ENCODE peak calls at places on chromosomes 13 and 19, in nine cellular contexts. One of them, this sample, is unnamed. For H3K4me1, the result is how much of the 10 kb centered on the place peaks cover.

GRCh38 chr19:48346161-48346560 is 17.6 kb downstream of the TMEM143 start:
- DNase-seq in breast epithelium: no peak
- DNase-seq in ovary: no peak
- DNase-seq in heart left ventricle: no peak
- DNase-seq in A549: no peak
- DNase-seq in tibial nerve: no peak
- DNase-seq in spleen: no peak
- DNase-seq in adrenal gland: no peak
- DNase-seq in body of pancreas: no peak
- DNase-seq in this sample: no peak

GRCh38 chr13:50893211-50893852 is 16.3 kb upstream of the RNASEH2B start:
- DNase-seq in breast epithelium: no peak
- DNase-seq in ovary: no peak
- DNase-seq in heart left ventricle: no peak
- DNase-seq in A549: no peak
- DNase-seq in tibial nerve: no peak
- DNase-seq in spleen: no peak
- DNase-seq in adrenal gland: no peak
- DNase-seq in body of pancreas: no peak
- DNase-seq in this sample: no peak

GRCh38 chr19:17483605-17484002 is 13.3 kb downstream of the SLC27A1 start:
- DNase-seq in breast epithelium: no peak
- DNase-seq in ovary: no peak
- DNase-seq in heart left ventricle: no peak
- DNase-seq in A549: no peak
- DNase-seq in tibial nerve: no peak
- DNase-seq in spleen: no peak
- DNase-seq in adrenal gland: no peak
- DNase-seq in body of pancreas: no peak
- DNase-seq in this sample: no peak

GRCh38 chr19:17797397-17798201 is 2.7 kb downstream of the B3GNT3 start:
- DNase-seq in breast epithelium: no peak
- DNase-seq in ovary: no peak
- DNase-seq in heart left ventricle: no peak
- DNase-seq in A549: peak
- DNase-seq in tibial nerve: no peak
- DNase-seq in spleen: no peak
- DNase-seq in adrenal gland: no peak
- DNase-seq in body of pancreas: peak
- DNase-seq in this sample: no peak

GRCh38 chr13:45364876-45365557 is 24.0 kb upstream of the TPT1 start:
- DNase-seq in breast epithelium: no peak
- DNase-seq in ovary: no peak
- DNase-seq in heart left ventricle: no peak
- DNase-seq in A549: no peak
- DNase-seq in tibial nerve: no peak
- DNase-seq in spleen: no peak
- DNase-seq in adrenal gland: no peak
- DNase-seq in body of pancreas: no peak
- DNase-seq in this sample: no peak

GRCh38 chr13:75153834-75154233 is 328.1 kb downstream of the TBC1D4 start:
- DNase-seq in breast epithelium: no peak
- DNase-seq in ovary: no peak
- DNase-seq in heart left ventricle: no peak
- DNase-seq in A549: no peak
- DNase-seq in tibial nerve: no peak
- DNase-seq in spleen: no peak
- DNase-seq in adrenal gland: no peak
- DNase-seq in body of pancreas: no peak
- DNase-seq in this sample: no peak

GRCh38 chr13:70457474-70457873 is 349.2 kb upstream of the KLHL1 start:
- DNase-seq in breast epithelium: no peak
- DNase-seq in ovary: no peak
- DNase-seq in heart left ventricle: no peak
- DNase-seq in A549: peak
- DNase-seq in tibial nerve: no peak
- DNase-seq in spleen: no peak
- DNase-seq in adrenal gland: no peak
- DNase-seq in body of pancreas: no peak
- DNase-seq in this sample: no peak

GRCh38 chr19:52566588-52566987 is 3.5 kb upstream of the ZNF701 start:
- DNase-seq in breast epithelium: no peak
- DNase-seq in ovary: no peak
- DNase-seq in heart left ventricle: no peak
- DNase-seq in A549: peak
- DNase-seq in tibial nerve: no peak
- DNase-seq in spleen: no peak
- DNase-seq in adrenal gland: no peak
- DNase-seq in body of pancreas: no peak
- DNase-seq in this sample: no peak

GRCh38 chr13:60617863-60618733 is 221.1 kb downstream of the TDRD3 start:
- DNase-seq in breast epithelium: no peak
- DNase-seq in ovary: no peak
- DNase-seq in heart left ventricle: no peak
- DNase-seq in A549: peak
- DNase-seq in tibial nerve: no peak
- DNase-seq in spleen: no peak
- DNase-seq in adrenal gland: peak
- DNase-seq in body of pancreas: no peak
- DNase-seq in this sample: no peak

GRCh38 chr13:112328936-112329335 is 47.2 kb upstream of the SPACA7 start:
- DNase-seq in breast epithelium: no peak
- DNase-seq in ovary: no peak
- DNase-seq in heart left ventricle: no peak
- DNase-seq in A549: no peak
- DNase-seq in tibial nerve: no peak
- DNase-seq in spleen: no peak
- DNase-seq in adrenal gland: no peak
- DNase-seq in body of pancreas: no peak
- DNase-seq in this sample: no peak

GRCh38 chr19:13804830-13805683 is 9.8 kb downstream of the ZSWIM4 start:
- DNase-seq in breast epithelium: no peak
- DNase-seq in ovary: no peak
- DNase-seq in heart left ventricle: no peak
- DNase-seq in A549: no peak
- DNase-seq in tibial nerve: no peak
- DNase-seq in spleen: peak
- DNase-seq in adrenal gland: no peak
- DNase-seq in body of pancreas: peak
- DNase-seq in this sample: no peak

GRCh38 chr13:39251340-39251739 is 213.1 kb downstream of the NHLRC3 start:
- DNase-seq in breast epithelium: no peak
- DNase-seq in ovary: no peak
- DNase-seq in heart left ventricle: no peak
- DNase-seq in A549: no peak
- DNase-seq in tibial nerve: no peak
- DNase-seq in spleen: no peak
- DNase-seq in adrenal gland: no peak
- DNase-seq in body of pancreas: no peak
- DNase-seq in this sample: no peak

GRCh38 chr19:13071444-13072205 is 31.0 kb downstream of the LYL1 start:
- DNase-seq in breast epithelium: no peak
- DNase-seq in ovary: no peak
- DNase-seq in heart left ventricle: no peak
- DNase-seq in A549: no peak
- DNase-seq in tibial nerve: no peak
- DNase-seq in spleen: no peak
- DNase-seq in adrenal gland: no peak
- DNase-seq in body of pancreas: no peak
- DNase-seq in this sample: no peak

GRCh38 chr13:47111499-47111898 is 214.6 kb upstream of the HTR2A start:
- DNase-seq in breast epithelium: no peak
- DNase-seq in ovary: no peak
- DNase-seq in heart left ventricle: no peak
- DNase-seq in A549: no peak
- DNase-seq in tibial nerve: no peak
- DNase-seq in spleen: no peak
- DNase-seq in adrenal gland: no peak
- DNase-seq in body of pancreas: no peak
- DNase-seq in this sample: no peak

GRCh38 chr19:46147791-46148288 is at the start of gene IGFL2:
- DNase-seq in breast epithelium: no peak
- DNase-seq in ovary: no peak
- DNase-seq in heart left ventricle: no peak
- DNase-seq in A549: no peak
- DNase-seq in tibial nerve: no peak
- DNase-seq in spleen: no peak
- DNase-seq in adrenal gland: no peak
- DNase-seq in body of pancreas: no peak
- DNase-seq in this sample: no peak

GRCh38 chr13:30486230-30487074 is 20.7 kb upstream of the HMGB1 start:
- DNase-seq in breast epithelium: peak
- DNase-seq in ovary: no peak
- DNase-seq in heart left ventricle: no peak
- DNase-seq in A549: no peak
- DNase-seq in tibial nerve: no peak
- DNase-seq in spleen: no peak
- DNase-seq in adrenal gland: no peak
- DNase-seq in body of pancreas: peak
- DNase-seq in this sample: no peak

GRCh38 chr19:3969435-3970312 is 1.2 kb downstream of the DAPK3 start:
- DNase-seq in breast epithelium: no peak
- DNase-seq in ovary: peak
- DNase-seq in heart left ventricle: peak
- DNase-seq in A549: peak
- DNase-seq in tibial nerve: no peak
- DNase-seq in spleen: no peak
- DNase-seq in adrenal gland: no peak
- DNase-seq in body of pancreas: no peak
- DNase-seq in this sample: peak

GRCh38 chr19:1396019-1396767 is 5.1 kb downstream of the GAMT start:
- DNase-seq in breast epithelium: no peak
- DNase-seq in ovary: no peak
- DNase-seq in heart left ventricle: no peak
- DNase-seq in A549: no peak
- DNase-seq in tibial nerve: no peak
- DNase-seq in spleen: no peak
- DNase-seq in adrenal gland: no peak
- DNase-seq in body of pancreas: peak
- DNase-seq in this sample: peak

GRCh38 chr13:23505007-23505406 is 65.2 kb upstream of the TNFRSF19 start:
- DNase-seq in breast epithelium: no peak
- DNase-seq in ovary: no peak
- DNase-seq in heart left ventricle: peak
- DNase-seq in A549: no peak
- DNase-seq in tibial nerve: no peak
- DNase-seq in spleen: no peak
- DNase-seq in adrenal gland: no peak
- DNase-seq in body of pancreas: no peak
- DNase-seq in this sample: no peak

GRCh38 chr13:48132961-48133360 is 38.1 kb upstream of the MED4 start:
- DNase-seq in breast epithelium: no peak
- DNase-seq in ovary: no peak
- DNase-seq in heart left ventricle: no peak
- DNase-seq in A549: no peak
- DNase-seq in tibial nerve: no peak
- DNase-seq in spleen: no peak
- DNase-seq in adrenal gland: no peak
- DNase-seq in body of pancreas: no peak
- DNase-seq in this sample: no peak

GRCh38 chr19:36421749-36422481 is 3.5 kb upstream of the ZFP82 start:
- DNase-seq in breast epithelium: no peak
- DNase-seq in ovary: no peak
- DNase-seq in heart left ventricle: peak
- DNase-seq in A549: no peak
- DNase-seq in tibial nerve: no peak
- DNase-seq in spleen: peak
- DNase-seq in adrenal gland: no peak
- DNase-seq in body of pancreas: no peak
- DNase-seq in this sample: no peak

GRCh38 chr19:42487025-42487797 is 41.1 kb downstream of the CEACAM1 start:
- DNase-seq in breast epithelium: no peak
- DNase-seq in ovary: no peak
- DNase-seq in heart left ventricle: no peak
- DNase-seq in A549: no peak
- DNase-seq in tibial nerve: no peak
- DNase-seq in spleen: no peak
- DNase-seq in adrenal gland: no peak
- DNase-seq in body of pancreas: no peak
- DNase-seq in this sample: no peak

DNA sequence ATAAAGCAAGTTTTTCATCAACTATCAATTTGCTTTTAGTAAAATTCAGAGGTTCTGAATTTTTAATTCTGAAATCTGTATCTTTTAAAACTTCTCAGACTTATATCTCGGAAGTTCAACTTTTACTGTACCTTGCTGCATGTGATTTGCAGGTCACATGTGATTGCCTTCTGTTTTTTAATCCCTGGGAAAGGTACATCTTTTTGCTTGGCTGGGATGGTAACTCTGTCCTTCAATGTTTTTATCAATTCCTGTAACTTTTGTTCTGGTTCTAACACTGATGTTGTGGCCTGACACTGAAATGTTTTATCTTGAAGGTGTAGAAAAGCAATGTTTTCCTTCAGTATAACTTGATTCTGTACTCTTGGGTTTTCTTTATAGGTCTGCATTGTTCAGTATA is 16.2 kb upstream of the NAA16 start:
- DNase-seq in breast epithelium: no peak
- DNase-seq in ovary: no peak
- DNase-seq in heart left ventricle: no peak
- DNase-seq in A549: no peak
- DNase-seq in tibial nerve: no peak
- DNase-seq in spleen: no peak
- DNase-seq in adrenal gland: no peak
- DNase-seq in body of pancreas: no peak
- DNase-seq in this sample: no peak
- TF ChIP-seq POLR2A in breast epithelium: no peak
- TF ChIP-seq POLR2A in ovary: no peak
- TF ChIP-seq POLR2A in heart left ventricle: no peak
- TF ChIP-seq POLR2A in A549: no peak
- TF ChIP-seq POLR2A in tibial nerve: no peak
- TF ChIP-seq POLR2A in spleen: no peak
- TF ChIP-seq POLR2A in adrenal gland: no peak
- TF ChIP-seq POLR2A in body of pancreas: no peak
- TF ChIP-seq POLR2A in this sample: no peak

GRCh38 chr13:20175406-20175794 is 14.5 kb upstream of the GJA3 start:
- DNase-seq in breast epithelium: no peak
- DNase-seq in ovary: no peak
- DNase-seq in heart left ventricle: no peak
- DNase-seq in A549: no peak
- DNase-seq in tibial nerve: no peak
- DNase-seq in spleen: no peak
- DNase-seq in adrenal gland: no peak
- DNase-seq in body of pancreas: no peak
- DNase-seq in this sample: no peak
- H3K4me1 ChIP-seq in breast epithelium: under half
- H3K4me1 ChIP-seq in ovary: under half
- H3K4me1 ChIP-seq in heart left ventricle: under half
- H3K4me1 ChIP-seq in A549: under half
- H3K4me1 ChIP-seq in tibial nerve: under half
- H3K4me1 ChIP-seq in spleen: under half
- H3K4me1 ChIP-seq in adrenal gland: under half
- H3K4me1 ChIP-seq in body of pancreas: under half
- H3K4me1 ChIP-seq in this sample: under half

GRCh38 chr19:2702170-2703076 is at the start of gene GNG7:
- DNase-seq in breast epithelium: peak
- DNase-seq in ovary: peak
- DNase-seq in heart left ventricle: peak
- DNase-seq in A549: peak
- DNase-seq in tibial nerve: peak
- DNase-seq in spleen: peak
- DNase-seq in adrenal gland: peak
- DNase-seq in body of pancreas: peak
- DNase-seq in this sample: peak
- TF ChIP-seq POLR2A in breast epithelium: no peak
- TF ChIP-seq POLR2A in ovary: peak
- TF ChIP-seq POLR2A in heart left ventricle: peak
- TF ChIP-seq POLR2A in A549: no peak
- TF ChIP-seq POLR2A in tibial nerve: peak
- TF ChIP-seq POLR2A in spleen: no peak
- TF ChIP-seq POLR2A in adrenal gland: peak
- TF ChIP-seq POLR2A in body of pancreas: peak
- TF ChIP-seq POLR2A in this sample: peak

GRCh38 chr13:98487016-98487415 is 89.9 kb downstream of the STK24 start:
- DNase-seq in breast epithelium: no peak
- DNase-seq in ovary: no peak
- DNase-seq in heart left ventricle: no peak
- DNase-seq in A549: no peak
- DNase-seq in tibial nerve: no peak
- DNase-seq in spleen: no peak
- DNase-seq in adrenal gland: no peak
- DNase-seq in body of pancreas: no peak
- DNase-seq in this sample: no peak
- H3K4me1 ChIP-seq in breast epithelium: under half
- H3K4me1 ChIP-seq in ovary: under half
- H3K4me1 ChIP-seq in heart left ventricle: half or more
- H3K4me1 ChIP-seq in A549: half or more
- H3K4me1 ChIP-seq in tibial nerve: under half
- H3K4me1 ChIP-seq in spleen: half or more
- H3K4me1 ChIP-seq in adrenal gland: under half
- H3K4me1 ChIP-seq in body of pancreas: half or more
- H3K4me1 ChIP-seq in this sample: half or more